ENCODE peak calls at places on chromosomes 11 and 22, in six cellular contexts. One of them, this sample, is unnamed.
A peak's percentile ranks its signal among the peaks of the same experiment; 100 is the strongest.

GRCh38 chr11:65452806-65453490 is 30.4 kb downstream of the NEAT1 start:
- DNase-seq in adrenal gland: peak; percentile 50
- DNase-seq in tibial nerve: peak; percentile 14
- DNase-seq in GM23338: no peak
- DNase-seq in CD4-positive, alpha-beta memory T cell: no peak
- DNase-seq in lung: no peak
- DNase-seq in this sample: no peak

GRCh38 chr11:29751618-29752017 is 265.2 kb downstream of the KCNA4 start:
- DNase-seq in tibial nerve: no peak
- DNase-seq in GM23338: no peak
- DNase-seq in lung: no peak
- DNase-seq in CD4-positive, alpha-beta memory T cell: no peak
- DNase-seq in adrenal gland: no peak
- DNase-seq in this sample: no peak

GRCh38 chr22:46108564-46109473 is 41.5 kb upstream of the PPARA start:
- DNase-seq in adrenal gland: peak; percentile 81
- DNase-seq in CD4-positive, alpha-beta memory T cell: no peak
- DNase-seq in lung: no peak
- DNase-seq in GM23338: peak; percentile 30
- DNase-seq in tibial nerve: no peak
- DNase-seq in this sample: no peak

GRCh38 chr22:46388647-46389046 is 53.1 kb downstream of the TRMU start:
- DNase-seq in lung: no peak
- DNase-seq in adrenal gland: no peak
- DNase-seq in GM23338: no peak
- DNase-seq in CD4-positive, alpha-beta memory T cell: no peak
- DNase-seq in tibial nerve: no peak
- DNase-seq in this sample: no peak

GRCh38 chr11:120208012-120208441 is 2.8 kb upstream of the OAF start:
- DNase-seq in adrenal gland: peak; percentile 89
- DNase-seq in tibial nerve: no peak
- DNase-seq in GM23338: no peak
- DNase-seq in CD4-positive, alpha-beta memory T cell: no peak
- DNase-seq in lung: no peak
- DNase-seq in this sample: no peak

GRCh38 chr22:37741312-37741795 is 44.5 kb downstream of the TRIOBP start:
- DNase-seq in CD4-positive, alpha-beta memory T cell: no peak
- DNase-seq in adrenal gland: peak; percentile 85
- DNase-seq in GM23338: peak; percentile 45
- DNase-seq in tibial nerve: peak; percentile 86
- DNase-seq in lung: peak; percentile 86
- DNase-seq in this sample: peak; percentile 80

GRCh38 chr11:123532131-123532530 is 102.1 kb downstream of the GRAMD1B start:
- DNase-seq in tibial nerve: no peak
- DNase-seq in GM23338: no peak
- DNase-seq in adrenal gland: peak; percentile 53
- DNase-seq in CD4-positive, alpha-beta memory T cell: no peak
- DNase-seq in lung: no peak
- DNase-seq in this sample: no peak

GRCh38 chr22:39959640-39960447 is at the start of gene TMA7B:
- DNase-seq in lung: no peak
- DNase-seq in adrenal gland: peak; percentile 45
- DNase-seq in GM23338: peak; percentile 59
- DNase-seq in tibial nerve: no peak
- DNase-seq in CD4-positive, alpha-beta memory T cell: peak; percentile 66
- DNase-seq in this sample: no peak

GRCh38 chr11:68312780-68313573 is 586 bp downstream of the LRP5 start:
- DNase-seq in CD4-positive, alpha-beta memory T cell: no peak
- DNase-seq in adrenal gland: no peak
- DNase-seq in GM23338: peak; percentile 47
- DNase-seq in tibial nerve: no peak
- DNase-seq in lung: no peak
- DNase-seq in this sample: no peak

GRCh38 chr11:94183886-94184264 is 55.2 kb downstream of the PANX1 start:
- DNase-seq in lung: peak; percentile 80
- DNase-seq in adrenal gland: peak; percentile 78
- DNase-seq in CD4-positive, alpha-beta memory T cell: no peak
- DNase-seq in tibial nerve: peak; percentile 34
- DNase-seq in GM23338: peak; percentile 83
- DNase-seq in this sample: peak; percentile 69

DNA sequence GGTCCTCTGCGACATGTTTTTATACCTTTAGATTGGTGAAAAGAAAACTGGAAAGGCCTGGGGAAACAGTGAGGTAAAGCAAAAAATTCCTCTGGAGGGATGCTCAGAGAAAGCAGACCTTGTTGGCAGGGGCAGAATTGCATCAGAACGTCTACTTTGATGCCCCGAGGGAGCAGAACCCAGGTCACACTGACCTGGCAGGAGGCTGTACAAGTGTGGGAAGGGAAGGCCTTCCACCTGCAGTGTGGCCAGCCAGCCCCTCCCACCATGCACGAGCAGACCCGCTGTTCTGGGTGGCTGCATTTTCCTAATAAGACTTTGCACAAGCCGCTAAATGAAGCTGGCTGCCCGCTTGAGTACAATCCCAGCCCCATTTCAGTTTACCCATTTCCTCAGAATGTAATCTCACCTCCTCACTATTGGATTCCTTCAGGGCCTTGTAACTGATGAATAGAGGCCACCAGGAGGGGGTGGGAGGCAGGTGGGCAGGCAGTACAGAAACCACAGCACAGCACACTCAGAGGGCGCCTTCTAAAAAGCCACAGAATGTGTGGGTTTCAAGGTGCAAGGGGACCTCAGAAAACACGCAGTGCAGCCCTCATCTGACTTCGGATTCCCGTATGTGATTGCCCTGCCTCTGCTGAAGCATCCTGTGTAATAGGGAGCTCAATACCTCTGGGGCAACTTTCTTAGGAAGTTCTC is 316.6 kb downstream of the OPCML start:
- DNase-seq in GM23338: peak; percentile 6
- DNase-seq in CD4-positive, alpha-beta memory T cell: no peak
- DNase-seq in adrenal gland: no peak
- DNase-seq in lung: no peak
- DNase-seq in tibial nerve: no peak
- DNase-seq in this sample: no peak
- H3K4me3 ChIP-seq in GM23338: no peak overlapping the region
- H3K4me3 ChIP-seq in CD4-positive, alpha-beta memory T cell: no peak overlapping the region
- H3K4me3 ChIP-seq in adrenal gland: no peak overlapping the region
- H3K4me3 ChIP-seq in lung: no peak overlapping the region
- H3K4me3 ChIP-seq in tibial nerve: no peak overlapping the region
- H3K4me3 ChIP-seq in this sample: no peak overlapping the region

DNA sequence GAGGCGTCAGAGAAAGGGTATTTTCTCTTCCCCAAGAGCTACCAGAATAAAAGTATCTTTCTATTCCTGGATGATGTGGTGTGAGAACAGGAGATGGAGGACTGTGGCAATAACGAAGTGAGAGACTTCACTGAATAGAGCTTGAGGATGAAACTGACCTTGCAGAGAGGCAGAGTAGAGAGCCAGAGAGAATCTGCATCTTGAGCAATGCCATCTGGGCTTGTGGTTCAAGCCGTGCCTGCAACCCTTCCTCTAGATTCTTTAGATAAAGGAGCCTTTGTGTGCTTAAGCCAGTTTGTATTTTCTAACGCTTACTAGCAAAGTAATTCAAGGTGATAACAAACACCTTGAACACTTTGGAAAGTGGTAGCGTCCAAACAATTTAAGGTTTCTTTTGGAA is 2.2 kb downstream of the ME3 start:
- DNase-seq in adrenal gland: no peak
- DNase-seq in lung: no peak
- DNase-seq in tibial nerve: no peak
- DNase-seq in GM23338: no peak
- DNase-seq in CD4-positive, alpha-beta memory T cell: no peak
- DNase-seq in this sample: no peak
- H3K27ac ChIP-seq in adrenal gland: no peak overlapping the region
- H3K27ac ChIP-seq in lung: peak overlapping the region; percentile 23
- H3K27ac ChIP-seq in tibial nerve: no peak overlapping the region
- H3K27ac ChIP-seq in GM23338: no peak overlapping the region
- H3K27ac ChIP-seq in CD4-positive, alpha-beta memory T cell: no peak overlapping the region
- H3K27ac ChIP-seq in this sample: no peak overlapping the region

GRCh38 chr11:10564692-10565318 is 3.7 kb downstream of the LYVE1 start:
- DNase-seq in lung: no peak
- DNase-seq in adrenal gland: peak; percentile 52
- DNase-seq in tibial nerve: no peak
- DNase-seq in CD4-positive, alpha-beta memory T cell: no peak
- DNase-seq in GM23338: no peak
- DNase-seq in this sample: no peak

GRCh38 chr11:10568486-10568941 is at the start of gene LYVE1:
- DNase-seq in CD4-positive, alpha-beta memory T cell: no peak
- DNase-seq in lung: no peak
- DNase-seq in GM23338: no peak
- DNase-seq in tibial nerve: no peak
- DNase-seq in adrenal gland: peak; percentile 74
- DNase-seq in this sample: no peak

GRCh38 chr11:10565493-10565892 is 3.0 kb downstream of the LYVE1 start:
- DNase-seq in GM23338: no peak
- DNase-seq in adrenal gland: no peak
- DNase-seq in lung: no peak
- DNase-seq in tibial nerve: no peak
- DNase-seq in CD4-positive, alpha-beta memory T cell: no peak
- DNase-seq in this sample: no peak

GRCh38 chr11:10567466-10567865 is 999 bp downstream of the LYVE1 start:
- DNase-seq in lung: no peak
- DNase-seq in CD4-positive, alpha-beta memory T cell: no peak
- DNase-seq in adrenal gland: no peak
- DNase-seq in tibial nerve: no peak
- DNase-seq in GM23338: no peak
- DNase-seq in this sample: no peak

GRCh38 chr11:10566257-10566956 is 2.1 kb downstream of the LYVE1 start:
- DNase-seq in tibial nerve: no peak
- DNase-seq in lung: no peak
- DNase-seq in CD4-positive, alpha-beta memory T cell: no peak
- DNase-seq in adrenal gland: no peak
- DNase-seq in GM23338: no peak
- DNase-seq in this sample: no peak
- H3K4me3 ChIP-seq in tibial nerve: peak overlapping the region; percentile 35
- H3K4me3 ChIP-seq in lung: no peak overlapping the region
- H3K4me3 ChIP-seq in CD4-positive, alpha-beta memory T cell: no peak overlapping the region
- H3K4me3 ChIP-seq in adrenal gland: no peak overlapping the region
- H3K4me3 ChIP-seq in GM23338: no peak overlapping the region
- H3K4me3 ChIP-seq in this sample: peak overlapping the region; percentile 18

GRCh38 chr22:28950567-28951411 is 67.4 kb downstream of the ZNRF3 start:
- DNase-seq in GM23338: no peak
- DNase-seq in lung: no peak
- DNase-seq in tibial nerve: no peak
- DNase-seq in adrenal gland: no peak
- DNase-seq in CD4-positive, alpha-beta memory T cell: no peak
- DNase-seq in this sample: no peak

GRCh38 chr22:28951969-28952521 is 68.7 kb downstream of the ZNRF3 start:
- DNase-seq in lung: no peak
- DNase-seq in adrenal gland: no peak
- DNase-seq in CD4-positive, alpha-beta memory T cell: no peak
- DNase-seq in GM23338: peak; percentile 61
- DNase-seq in tibial nerve: no peak
- DNase-seq in this sample: no peak

GRCh38 chr22:28952857-28953256 is 69.5 kb downstream of the ZNRF3 start:
- DNase-seq in CD4-positive, alpha-beta memory T cell: no peak
- DNase-seq in adrenal gland: no peak
- DNase-seq in lung: peak; percentile 43
- DNase-seq in tibial nerve: no peak
- DNase-seq in GM23338: no peak
- DNase-seq in this sample: no peak

GRCh38 chr22:28949788-28950187 is 66.4 kb downstream of the ZNRF3 start:
- DNase-seq in GM23338: no peak
- DNase-seq in lung: no peak
- DNase-seq in tibial nerve: no peak
- DNase-seq in adrenal gland: no peak
- DNase-seq in CD4-positive, alpha-beta memory T cell: no peak
- DNase-seq in this sample: no peak

DNA sequence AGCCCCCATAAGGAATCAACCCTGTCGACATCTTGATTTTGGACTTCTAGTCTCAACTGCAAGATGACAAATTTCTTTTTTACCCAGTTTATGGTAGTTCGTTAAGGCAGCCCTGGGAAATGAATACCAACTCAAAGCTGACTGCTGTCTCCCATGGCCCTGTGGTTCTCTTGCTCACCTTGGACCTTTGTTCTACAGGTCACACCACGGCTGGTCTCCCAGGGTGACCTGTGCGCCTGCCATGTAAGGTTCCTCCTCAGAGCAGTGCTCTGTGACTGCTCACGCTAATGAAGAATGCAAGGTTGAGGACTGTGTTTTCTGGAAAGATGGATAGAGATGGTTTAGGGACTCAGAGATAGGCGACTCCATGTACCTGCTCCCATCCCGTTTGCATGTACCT is 68.2 kb downstream of the ZNRF3 start:
- DNase-seq in GM23338: no peak
- DNase-seq in lung: no peak
- DNase-seq in adrenal gland: no peak
- DNase-seq in tibial nerve: no peak
- DNase-seq in CD4-positive, alpha-beta memory T cell: no peak
- DNase-seq in this sample: no peak
- H3K27ac ChIP-seq in GM23338: peak overlapping the region; percentile 60
- H3K27ac ChIP-seq in lung: no peak overlapping the region
- H3K27ac ChIP-seq in adrenal gland: no peak overlapping the region
- H3K27ac ChIP-seq in tibial nerve: no peak overlapping the region
- H3K27ac ChIP-seq in CD4-positive, alpha-beta memory T cell: no peak overlapping the region
- H3K27ac ChIP-seq in this sample: no peak overlapping the region

GRCh38 chr11:60951909-60952741 is at the start of gene SLC15A3:
- DNase-seq in CD4-positive, alpha-beta memory T cell: peak; percentile 53
- DNase-seq in adrenal gland: peak; percentile 69
- DNase-seq in tibial nerve: peak; percentile 46
- DNase-seq in GM23338: peak; percentile 82
- DNase-seq in lung: peak; percentile 77
- DNase-seq in this sample: peak; percentile 91

GRCh38 chr11:60948251-60948650 is 3.7 kb downstream of the SLC15A3 start:
- DNase-seq in adrenal gland: no peak
- DNase-seq in CD4-positive, alpha-beta memory T cell: no peak
- DNase-seq in tibial nerve: no peak
- DNase-seq in GM23338: no peak
- DNase-seq in lung: no peak
- DNase-seq in this sample: no peak

GRCh38 chr11:60951611-60951908 is 416 bp downstream of the SLC15A3 start:
- DNase-seq in tibial nerve: no peak
- DNase-seq in GM23338: peak; percentile 72
- DNase-seq in CD4-positive, alpha-beta memory T cell: no peak
- DNase-seq in adrenal gland: no peak
- DNase-seq in lung: no peak
- DNase-seq in this sample: no peak

GRCh38 chr11:60950933-60951610 is 904 bp downstream of the SLC15A3 start:
- DNase-seq in GM23338: peak; percentile 65
- DNase-seq in lung: no peak
- DNase-seq in tibial nerve: no peak
- DNase-seq in adrenal gland: no peak
- DNase-seq in CD4-positive, alpha-beta memory T cell: no peak
- DNase-seq in this sample: no peak

DNA sequence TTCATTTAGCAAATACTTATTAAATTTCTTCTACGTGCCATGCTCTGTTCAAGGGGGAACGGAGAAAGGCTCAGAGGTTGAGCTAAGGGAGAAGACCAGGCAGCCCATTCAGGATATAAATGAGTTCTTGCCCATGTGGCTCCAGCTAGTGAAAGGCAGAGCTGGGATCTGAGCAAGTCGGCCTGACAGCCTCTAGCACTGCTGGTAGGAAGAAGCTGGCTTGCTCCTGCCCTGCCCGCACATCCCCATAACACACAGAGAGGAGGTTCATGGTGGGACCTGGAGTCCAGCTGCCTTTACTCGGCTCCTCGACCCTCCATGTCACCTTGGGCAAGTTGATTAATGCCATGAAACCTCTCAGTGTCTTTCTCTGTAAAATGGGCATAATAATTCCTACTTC is 2.0 kb downstream of the SLC15A3 start:
- DNase-seq in tibial nerve: no peak
- DNase-seq in adrenal gland: no peak
- DNase-seq in GM23338: no peak
- DNase-seq in lung: no peak
- DNase-seq in CD4-positive, alpha-beta memory T cell: no peak
- DNase-seq in this sample: no peak
- H3K4me3 ChIP-seq in tibial nerve: peak overlapping the region; percentile 66
- H3K4me3 ChIP-seq in adrenal gland: no peak overlapping the region
- H3K4me3 ChIP-seq in GM23338: peak overlapping the region; percentile 68
- H3K4me3 ChIP-seq in lung: no peak overlapping the region
- H3K4me3 ChIP-seq in CD4-positive, alpha-beta memory T cell: no peak overlapping the region
- H3K4me3 ChIP-seq in this sample: no peak overlapping the region